ENCODE peak calls at places on chromosome 21, in seven cellular contexts. R is dorsolateral prefrontal cortex, U is left lung, Q is spleen, O is lower lobe of right lung, F is astrocyte of the spinal cord, K is PC-3. T is an unnamed sample.

GRCh38 chr21:27277122-27277521 is 310.2 kb upstream of the ADAMTS5 start:
- DNase-seq in R (no peak), U (no peak), Q (no peak), O (no peak), F (no peak), K (no peak), T (peak)

GRCh38 chr21:33541105-33541711 is 709 bp downstream of the GART start:
- DNase-seq in R (no peak), U (no peak), Q (no peak), O (no peak), F (peak), K (peak), T (peak)

GRCh38 chr21:46314441-46315020 is 9.1 kb downstream of the C21orf58 start:
- DNase-seq in R (no peak), U (no peak), Q (no peak), O (no peak), F (no peak), K (no peak), T (no peak)

GRCh38 chr21:33848252-33848953 is 67.2 kb downstream of the ATP5PO start:
- DNase-seq in R (no peak), U (no peak), Q (no peak), O (no peak), F (no peak), K (peak), T (no peak)

GRCh38 chr21:18369115-18369514 is 34.5 kb downstream of the TMPRSS15 start:
- DNase-seq in R (no peak), U (no peak), Q (no peak), O (no peak), F (peak), K (peak), T (peak)

GRCh38 chr21:39316062-39316461 is 2.6 kb upstream of the BRWD1 start:
- DNase-seq in R (no peak), U (no peak), Q (no peak), O (no peak), F (no peak), K (no peak), T (no peak)

GRCh38 chr21:15731243-15731613 is 1.4 kb downstream of the USP25 start:
- DNase-seq in R (no peak), U (no peak), Q (no peak), O (no peak), F (no peak), K (peak), T (peak)

GRCh38 chr21:37337179-37337578 is 29.4 kb upstream of the DYRK1A start:
- DNase-seq in R (no peak), U (no peak), Q (no peak), O (no peak), F (no peak), K (no peak), T (no peak)

GRCh38 chr21:14881863-14882262 is 182.9 kb downstream of the NRIP1 start:
- DNase-seq in R (no peak), U (no peak), Q (no peak), O (no peak), F (no peak), K (no peak), T (no peak)

GRCh38 chr21:37886120-37886519 is 30.1 kb downstream of the KCNJ6 start:
- DNase-seq in R (no peak), U (no peak), Q (no peak), O (no peak), F (no peak), K (no peak), T (no peak)

GRCh38 chr21:17501107-17502006 is 11.5 kb upstream of the CXADR start:
- DNase-seq in R (no peak), U (no peak), Q (no peak), O (no peak), F (peak), K (peak), T (no peak)

GRCh38 chr21:45570826-45571601 is 28.8 kb upstream of the SLC19A1 start:
- DNase-seq in R (no peak), U (peak), Q (peak), O (peak), F (no peak), K (no peak), T (no peak)

GRCh38 chr21:44999428-44999971 is 59.7 kb downstream of the SLX9 start:
- DNase-seq in R (peak), U (peak), Q (peak), O (peak), F (no peak), K (no peak), T (no peak)

GRCh38 chr21:44443291-44443890 is 11.9 kb upstream of the LRRC3 start:
- DNase-seq in R (no peak), U (peak), Q (peak), O (peak), F (no peak), K (no peak), T (no peak)

GRCh38 chr21:46622226-46622625 is 13.2 kb upstream of the PRMT2 start:
- DNase-seq in R (peak), U (no peak), Q (no peak), O (peak), F (peak), K (no peak), T (no peak)

GRCh38 chr21:45357436-45358260 is 47.3 kb upstream of the COL18A1 start:
- DNase-seq in R (no peak), U (peak), Q (no peak), O (peak), F (no peak), K (no peak), T (no peak)

GRCh38 chr21:43940329-43940653 is 71.8 kb upstream of the TRAPPC10 start:
- DNase-seq in R (no peak), U (no peak), Q (no peak), O (no peak), F (no peak), K (no peak), T (no peak)

GRCh38 chr21:30434033-30434631 is 4.1 kb downstream of the KRTAP13-4 start:
- DNase-seq in R (no peak), U (no peak), Q (no peak), O (no peak), F (peak), K (peak), T (peak)

GRCh38 chr21:43855955-43856354 is 9.1 kb upstream of the AGPAT3 start:
- DNase-seq in R (no peak), U (peak), Q (peak), O (no peak), F (no peak), K (no peak), T (no peak)

GRCh38 chr21:34592120-34592561 is 22.8 kb downstream of the RCAN1 start:
- DNase-seq in R (no peak), U (no peak), Q (no peak), O (no peak), F (no peak), K (no peak), T (peak)

GRCh38 chr21:34078915-34079314 is 5.5 kb downstream of the MRPS6 start:
- DNase-seq in R (no peak), U (no peak), Q (no peak), O (no peak), F (no peak), K (peak), T (no peak)

GRCh38 chr21:14911351-14911750 is 153.4 kb downstream of the NRIP1 start:
- DNase-seq in R (no peak), U (no peak), Q (no peak), O (no peak), F (no peak), K (peak), T (no peak)

GRCh38 chr21:43903451-43904091 is 38.5 kb downstream of the AGPAT3 start:
- DNase-seq in R (peak), U (no peak), Q (peak), O (peak), F (no peak), K (no peak), T (no peak)

GRCh38 chr21:14533555-14534400 is 12.3 kb downstream of the SAMSN1 start:
- DNase-seq in R (no peak), U (no peak), Q (no peak), O (no peak), F (peak), K (peak), T (peak)

GRCh38 chr21:18549214-18549905 is 145.8 kb upstream of the TMPRSS15 start:
- DNase-seq in R (no peak), U (no peak), Q (no peak), O (no peak), F (peak), K (no peak), T (no peak)

GRCh38 chr21:37503848-37504467 is 137.4 kb downstream of the DYRK1A start:
- DNase-seq in R (no peak), U (no peak), Q (no peak), O (no peak), F (peak), K (peak), T (peak)

GRCh38 chr21:44199448-44199847 is 41.3 kb downstream of the ICOSLG start:
- DNase-seq in R (no peak), U (peak), Q (peak), O (no peak), F (no peak), K (peak), T (no peak)

GRCh38 chr21:28605138-28605537 is 387.5 kb downstream of the LTN1 start:
- DNase-seq in R (no peak), U (no peak), Q (no peak), O (no peak), F (no peak), K (no peak), T (no peak)

GRCh38 chr21:39036581-39036980 is 146.7 kb downstream of the PSMG1 start:
- DNase-seq in R (no peak), U (no peak), Q (no peak), O (no peak), F (no peak), K (no peak), T (no peak)

GRCh38 chr21:39774252-39774651 is 29.3 kb downstream of the IGSF5 start:
- DNase-seq in R (no peak), U (no peak), Q (no peak), O (no peak), F (no peak), K (no peak), T (no peak)

GRCh38 chr21:45304161-45304830 is 16.6 kb upstream of the POFUT2 start:
- DNase-seq in R (peak), U (no peak), Q (peak), O (peak), F (no peak), K (no peak), T (no peak)

GRCh38 chr21:44989943-44990780 is 50.3 kb downstream of the SLX9 start:
- DNase-seq in R (no peak), U (peak), Q (peak), O (peak), F (no peak), K (no peak), T (no peak)

GRCh38 chr21:45226540-45227326 is 61.0 kb downstream of the POFUT2 start:
- DNase-seq in R (no peak), U (no peak), Q (no peak), O (no peak), F (no peak), K (peak), T (no peak)

GRCh38 chr21:34181418-34181817 is 108.0 kb downstream of the MRPS6 start:
- DNase-seq in R (no peak), U (no peak), Q (no peak), O (no peak), F (no peak), K (no peak), T (no peak)

DNA sequence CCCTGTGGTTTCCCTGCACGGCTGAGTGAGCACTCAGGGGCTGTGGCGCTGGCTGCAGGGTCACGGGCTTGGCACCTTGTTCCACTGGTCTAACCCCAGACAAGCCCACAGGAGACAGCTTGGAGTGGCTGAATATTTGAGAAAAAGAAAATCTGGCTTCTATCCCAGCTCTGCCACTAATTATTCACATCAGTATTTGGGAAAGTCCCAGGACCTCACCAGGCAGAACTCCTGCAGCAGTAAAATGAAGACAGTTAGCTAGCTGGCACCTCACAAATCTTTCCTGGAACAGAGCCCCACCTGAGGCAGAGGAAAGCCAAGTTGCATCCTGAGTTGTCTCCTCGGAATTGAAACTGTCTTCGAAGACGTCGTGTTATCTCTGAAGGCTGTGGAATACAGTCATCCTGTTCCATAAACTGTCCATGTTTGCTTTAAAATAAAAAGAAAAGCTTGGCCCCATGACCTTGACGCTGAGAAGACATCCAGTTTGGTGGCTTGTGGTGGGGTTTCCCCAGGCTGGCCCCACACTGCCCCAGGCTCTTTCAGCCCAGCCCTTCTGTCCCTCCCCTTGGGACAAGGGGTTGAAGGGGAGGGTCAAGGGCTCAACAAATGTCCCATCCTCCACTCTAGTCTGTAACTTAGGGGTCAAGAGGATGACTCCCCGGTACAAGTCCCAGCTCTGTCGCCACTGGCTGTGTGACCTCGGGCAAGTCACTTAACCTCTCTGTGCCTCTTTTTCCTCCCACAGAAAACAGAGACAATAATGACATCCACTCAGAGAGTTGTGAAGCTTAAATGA is 93.8 kb upstream of the TMPRSS2 start:
- DNase-seq in R (no peak), U (no peak), Q (no peak), O (no peak), F (no peak), K (peak), T (peak)
- H3K4me3 ChIP-seq in R (no peak), U (no peak), Q (no peak), O (no peak), F (no peak), K (no peak), T (no peak)

DNA sequence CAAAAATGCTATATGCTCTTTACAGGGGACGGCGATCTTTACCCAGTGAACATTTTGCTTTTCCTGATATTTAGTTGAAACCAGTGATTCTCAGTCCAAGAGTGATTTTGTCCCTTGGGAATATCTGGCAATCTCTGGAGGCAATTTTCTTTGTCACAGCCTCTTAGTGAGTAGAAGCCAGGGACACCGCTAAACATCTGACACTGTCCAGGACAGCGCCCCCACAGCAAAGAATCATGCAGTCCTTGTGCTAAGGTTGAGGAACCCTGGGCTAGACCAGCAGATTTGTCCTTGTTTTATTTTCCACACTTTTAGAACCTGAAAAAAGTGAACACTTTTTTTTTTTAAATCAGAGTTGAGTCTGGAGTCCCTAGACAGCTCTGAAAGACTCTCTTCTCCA is 13.1 kb downstream of the EVA1C start:
- DNase-seq in R (no peak), U (no peak), Q (no peak), O (no peak), F (no peak), K (no peak), T (no peak)
- TF ChIP-seq CTCF in R (no peak), U (no peak), Q (no peak), O (no peak), F (no peak), K (peak), T (no peak)

DNA sequence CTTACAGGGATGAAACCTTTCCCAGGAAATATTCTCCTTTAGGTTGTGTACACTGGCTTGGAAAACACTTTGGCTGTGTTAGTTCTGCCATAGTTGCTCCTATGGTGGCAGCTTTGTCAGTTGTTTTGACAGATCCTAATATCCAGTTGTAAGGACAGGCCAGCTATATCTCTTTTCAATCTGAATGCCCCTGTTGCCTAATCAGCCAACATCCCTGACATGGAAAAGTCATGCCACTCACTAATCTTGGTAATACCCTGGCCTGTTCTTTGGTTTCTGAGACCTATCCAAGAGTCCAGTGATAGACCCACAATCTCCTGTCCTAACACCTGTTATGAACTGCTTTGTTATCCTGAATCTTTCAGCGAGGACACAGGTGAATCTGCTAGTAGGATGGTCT is 148.8 kb downstream of the MRPL39 start:
- DNase-seq in R (no peak), U (no peak), Q (no peak), O (no peak), F (no peak), K (no peak), T (no peak)
- H3K4me3 ChIP-seq in R (no peak), U (no peak), Q (no peak), O (no peak), F (no peak), K (no peak), T (no peak)

GRCh38 chr21:42411197-42411869 is 7.6 kb downstream of the UBASH3A start:
- DNase-seq in R (no peak), U (no peak), Q (no peak), O (no peak), F (no peak), K (peak), T (no peak)
- TF ChIP-seq CTCF in R (no peak), U (no peak), Q (no peak), O (no peak), F (no peak), K (peak), T (no peak)

DNA sequence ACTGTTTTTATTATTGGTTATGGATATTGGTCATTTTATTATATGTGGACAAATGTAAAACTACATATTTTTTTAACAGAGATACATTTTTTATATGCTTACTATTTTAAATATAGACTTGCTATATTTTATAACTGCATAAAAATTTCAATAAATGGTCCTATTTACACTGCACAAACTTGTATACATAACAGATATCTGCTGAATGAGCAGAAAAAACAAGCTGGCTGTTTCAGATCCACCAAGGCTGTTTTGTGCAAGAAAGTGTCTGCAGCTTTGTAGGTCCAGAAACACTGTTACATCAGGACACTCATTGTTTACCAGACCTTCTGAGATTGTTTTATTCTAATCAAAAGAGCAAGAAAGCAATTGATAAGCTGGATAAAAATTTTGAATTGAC is 99.2 kb downstream of the NCAM2 start:
- DNase-seq in R (no peak), U (no peak), Q (no peak), O (no peak), F (no peak), K (no peak), T (no peak)
- H3K4me3 ChIP-seq in R (peak), U (no peak), Q (no peak), O (no peak), F (no peak), K (no peak), T (no peak)

DNA sequence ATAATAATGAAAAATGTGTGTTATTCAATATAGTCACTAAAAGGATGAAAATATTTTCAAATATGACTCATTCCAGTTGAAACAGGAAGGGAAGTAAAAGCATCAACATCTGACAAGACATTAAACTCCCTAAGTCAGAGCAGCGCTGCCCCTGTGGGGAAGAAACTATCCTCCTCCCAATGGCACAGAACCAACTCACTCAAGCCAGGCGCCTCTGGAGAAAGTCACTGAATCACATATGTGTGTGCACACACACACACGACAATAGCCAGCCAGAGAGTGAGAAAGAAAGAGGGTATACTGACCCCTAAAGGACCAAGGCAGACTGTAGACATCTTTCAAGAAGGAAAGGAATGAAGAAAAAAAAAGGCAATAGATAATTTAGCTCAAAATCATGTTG is 126.9 kb downstream of the SETD4 start:
- DNase-seq in R (no peak), U (no peak), Q (no peak), O (no peak), F (peak), K (peak), T (peak)
- TF ChIP-seq CTCF in R (no peak), U (no peak), Q (no peak), O (no peak), F (peak), K (peak), T (peak)

T was measured in fibroblast of the aortic adventitia.